ENCODE peak calls at places on chromosome 13, in seven cellular contexts. One of them, this sample, is unnamed.
A peak's percentile ranks its signal among the peaks of the same experiment; 100 is the strongest.

GRCh38 chr13:53151692-53152421 is 123.2 kb downstream of the OLFM4 start:
- DNase-seq in thoracic aorta: no peak
- DNase-seq in HFF-Myc: no peak
- DNase-seq in lower leg skin: no peak
- DNase-seq in ascending aorta: no peak
- DNase-seq in RWPE1: peak; percentile 3
- DNase-seq in heart left ventricle: no peak
- DNase-seq in this sample: no peak

GRCh38 chr13:66704110-66704509 is 526.0 kb downstream of the PCDH9 start:
- DNase-seq in thoracic aorta: no peak
- DNase-seq in HFF-Myc: no peak
- DNase-seq in lower leg skin: no peak
- DNase-seq in ascending aorta: no peak
- DNase-seq in RWPE1: no peak
- DNase-seq in heart left ventricle: no peak
- DNase-seq in this sample: no peak

GRCh38 chr13:34570954-34571353 is 371.1 kb upstream of the NBEA start:
- DNase-seq in thoracic aorta: no peak
- DNase-seq in HFF-Myc: no peak
- DNase-seq in lower leg skin: no peak
- DNase-seq in ascending aorta: no peak
- DNase-seq in RWPE1: no peak
- DNase-seq in heart left ventricle: no peak
- DNase-seq in this sample: no peak

GRCh38 chr13:93881418-93881817 is 598.1 kb downstream of the DCT start:
- DNase-seq in thoracic aorta: no peak
- DNase-seq in HFF-Myc: no peak
- DNase-seq in lower leg skin: no peak
- DNase-seq in ascending aorta: no peak
- DNase-seq in RWPE1: no peak
- DNase-seq in heart left ventricle: no peak
- DNase-seq in this sample: no peak

GRCh38 chr13:45602183-45602582 is 13.4 kb downstream of the ERICH6B start:
- DNase-seq in thoracic aorta: no peak
- DNase-seq in HFF-Myc: no peak
- DNase-seq in lower leg skin: peak; percentile 21
- DNase-seq in ascending aorta: no peak
- DNase-seq in RWPE1: no peak
- DNase-seq in heart left ventricle: no peak
- DNase-seq in this sample: no peak

GRCh38 chr13:31614704-31615103 is 124.6 kb upstream of the RXFP2 start:
- DNase-seq in thoracic aorta: no peak
- DNase-seq in HFF-Myc: no peak
- DNase-seq in lower leg skin: no peak
- DNase-seq in ascending aorta: no peak
- DNase-seq in RWPE1: no peak
- DNase-seq in heart left ventricle: no peak
- DNase-seq in this sample: no peak

GRCh38 chr13:88744289-88744688 is 1073.1 kb downstream of the SLITRK5 start:
- DNase-seq in thoracic aorta: no peak
- DNase-seq in HFF-Myc: no peak
- DNase-seq in lower leg skin: no peak
- DNase-seq in ascending aorta: no peak
- DNase-seq in RWPE1: no peak
- DNase-seq in heart left ventricle: no peak
- DNase-seq in this sample: no peak

GRCh38 chr13:84994582-84994981 is 804.6 kb downstream of the SLITRK6 start:
- DNase-seq in thoracic aorta: no peak
- DNase-seq in HFF-Myc: no peak
- DNase-seq in lower leg skin: no peak
- DNase-seq in ascending aorta: no peak
- DNase-seq in RWPE1: no peak
- DNase-seq in heart left ventricle: no peak
- DNase-seq in this sample: no peak

GRCh38 chr13:20127563-20128458 is 33.0 kb downstream of the GJA3 start:
- DNase-seq in thoracic aorta: no peak
- DNase-seq in HFF-Myc: no peak
- DNase-seq in lower leg skin: peak; percentile 92
- DNase-seq in ascending aorta: peak; percentile 83
- DNase-seq in RWPE1: no peak
- DNase-seq in heart left ventricle: peak; percentile 88
- DNase-seq in this sample: peak; percentile 41

GRCh38 chr13:89923052-89923451 is 1424.4 kb upstream of the MIR17HG start:
- DNase-seq in thoracic aorta: no peak
- DNase-seq in HFF-Myc: no peak
- DNase-seq in lower leg skin: no peak
- DNase-seq in ascending aorta: no peak
- DNase-seq in RWPE1: no peak
- DNase-seq in heart left ventricle: no peak
- DNase-seq in this sample: no peak

GRCh38 chr13:96994030-96994848 is at the start of gene OXGR1:
- DNase-seq in thoracic aorta: no peak
- DNase-seq in HFF-Myc: no peak
- DNase-seq in lower leg skin: no peak
- DNase-seq in ascending aorta: no peak
- DNase-seq in RWPE1: peak; percentile 6
- DNase-seq in heart left ventricle: no peak
- DNase-seq in this sample: no peak

GRCh38 chr13:75402787-75403186 is 79.2 kb downstream of the TBC1D4 start:
- DNase-seq in thoracic aorta: no peak
- DNase-seq in HFF-Myc: no peak
- DNase-seq in lower leg skin: no peak
- DNase-seq in ascending aorta: no peak
- DNase-seq in RWPE1: no peak
- DNase-seq in heart left ventricle: peak; percentile 63
- DNase-seq in this sample: no peak

GRCh38 chr13:93539914-93540313 is 313.3 kb downstream of the GPC6 start:
- DNase-seq in thoracic aorta: no peak
- DNase-seq in HFF-Myc: no peak
- DNase-seq in lower leg skin: no peak
- DNase-seq in ascending aorta: no peak
- DNase-seq in RWPE1: no peak
- DNase-seq in heart left ventricle: no peak
- DNase-seq in this sample: no peak

GRCh38 chr13:77172650-77173049 is 145.7 kb upstream of the FBXL3 start:
- DNase-seq in thoracic aorta: no peak
- DNase-seq in HFF-Myc: no peak
- DNase-seq in lower leg skin: no peak
- DNase-seq in ascending aorta: no peak
- DNase-seq in RWPE1: no peak
- DNase-seq in heart left ventricle: no peak
- DNase-seq in this sample: no peak

GRCh38 chr13:66076417-66076816 is 1153.7 kb downstream of the PCDH9 start:
- DNase-seq in thoracic aorta: no peak
- DNase-seq in HFF-Myc: no peak
- DNase-seq in lower leg skin: no peak
- DNase-seq in ascending aorta: no peak
- DNase-seq in RWPE1: no peak
- DNase-seq in heart left ventricle: no peak
- DNase-seq in this sample: no peak

GRCh38 chr13:66508153-66508909 is 721.8 kb downstream of the PCDH9 start:
- DNase-seq in thoracic aorta: no peak
- DNase-seq in HFF-Myc: no peak
- DNase-seq in lower leg skin: no peak
- DNase-seq in ascending aorta: no peak
- DNase-seq in RWPE1: no peak
- DNase-seq in heart left ventricle: no peak
- DNase-seq in this sample: no peak

GRCh38 chr13:20980420-20980819 is 77.9 kb upstream of the XPO4 start:
- DNase-seq in thoracic aorta: no peak
- DNase-seq in HFF-Myc: no peak
- DNase-seq in lower leg skin: no peak
- DNase-seq in ascending aorta: no peak
- DNase-seq in RWPE1: no peak
- DNase-seq in heart left ventricle: no peak
- DNase-seq in this sample: no peak

GRCh38 chr13:112711528-112712265 is 21.9 kb downstream of the ATP11A start:
- DNase-seq in thoracic aorta: peak; percentile 74
- DNase-seq in HFF-Myc: peak; percentile 91
- DNase-seq in lower leg skin: peak; percentile 95
- DNase-seq in ascending aorta: peak; percentile 92
- DNase-seq in RWPE1: peak; percentile 99
- DNase-seq in heart left ventricle: no peak
- DNase-seq in this sample: peak; percentile 96

GRCh38 chr13:110128546-110128945 is 178.4 kb downstream of the COL4A1 start:
- DNase-seq in thoracic aorta: no peak
- DNase-seq in HFF-Myc: no peak
- DNase-seq in lower leg skin: no peak
- DNase-seq in ascending aorta: no peak
- DNase-seq in RWPE1: no peak
- DNase-seq in heart left ventricle: no peak
- DNase-seq in this sample: no peak

GRCh38 chr13:56869671-56870070 is 271.0 kb upstream of the PRR20A start:
- DNase-seq in thoracic aorta: no peak
- DNase-seq in HFF-Myc: no peak
- DNase-seq in lower leg skin: no peak
- DNase-seq in ascending aorta: no peak
- DNase-seq in RWPE1: no peak
- DNase-seq in heart left ventricle: no peak
- DNase-seq in this sample: no peak

GRCh38 chr13:40637644-40638043 is 28.8 kb downstream of the FOXO1 start:
- DNase-seq in thoracic aorta: no peak
- DNase-seq in HFF-Myc: no peak
- DNase-seq in lower leg skin: no peak
- DNase-seq in ascending aorta: no peak
- DNase-seq in RWPE1: no peak
- DNase-seq in heart left ventricle: no peak
- DNase-seq in this sample: no peak

GRCh38 chr13:27962982-27963381 is 6.1 kb downstream of the CDX2 start:
- DNase-seq in thoracic aorta: no peak
- DNase-seq in HFF-Myc: no peak
- DNase-seq in lower leg skin: peak; percentile 80
- DNase-seq in ascending aorta: no peak
- DNase-seq in RWPE1: no peak
- DNase-seq in heart left ventricle: no peak
- DNase-seq in this sample: no peak

GRCh38 chr13:83515267-83515666 is 367.0 kb downstream of the SLITRK1 start:
- DNase-seq in thoracic aorta: no peak
- DNase-seq in HFF-Myc: no peak
- DNase-seq in lower leg skin: no peak
- DNase-seq in ascending aorta: no peak
- DNase-seq in RWPE1: peak; percentile 23
- DNase-seq in heart left ventricle: no peak
- DNase-seq in this sample: peak; percentile 47

GRCh38 chr13:109331898-109332297 is 454.5 kb downstream of the IRS2 start:
- DNase-seq in thoracic aorta: no peak
- DNase-seq in HFF-Myc: peak; percentile 72
- DNase-seq in lower leg skin: no peak
- DNase-seq in ascending aorta: no peak
- DNase-seq in RWPE1: no peak
- DNase-seq in heart left ventricle: no peak
- DNase-seq in this sample: peak; percentile 24

GRCh38 chr13:99798756-99799155 is 172.8 kb downstream of the ZIC5 start:
- DNase-seq in thoracic aorta: no peak
- DNase-seq in HFF-Myc: no peak
- DNase-seq in lower leg skin: no peak
- DNase-seq in ascending aorta: no peak
- DNase-seq in RWPE1: no peak
- DNase-seq in heart left ventricle: no peak
- DNase-seq in this sample: no peak
- TF ChIP-seq CTCF in thoracic aorta: no peak
- TF ChIP-seq CTCF in HFF-Myc: no peak
- TF ChIP-seq CTCF in lower leg skin: no peak
- TF ChIP-seq CTCF in ascending aorta: no peak
- TF ChIP-seq CTCF in RWPE1: no peak
- TF ChIP-seq CTCF in heart left ventricle: no peak
- TF ChIP-seq CTCF in this sample: no peak

GRCh38 chr13:78806457-78806856 is 147.5 kb upstream of the OBI1 start:
- DNase-seq in thoracic aorta: no peak
- DNase-seq in HFF-Myc: no peak
- DNase-seq in lower leg skin: no peak
- DNase-seq in ascending aorta: no peak
- DNase-seq in RWPE1: no peak
- DNase-seq in heart left ventricle: no peak
- DNase-seq in this sample: no peak
- TF ChIP-seq CTCF in thoracic aorta: no peak
- TF ChIP-seq CTCF in HFF-Myc: no peak
- TF ChIP-seq CTCF in lower leg skin: no peak
- TF ChIP-seq CTCF in ascending aorta: no peak
- TF ChIP-seq CTCF in RWPE1: peak; percentile 23
- TF ChIP-seq CTCF in heart left ventricle: no peak
- TF ChIP-seq CTCF in this sample: peak; percentile 32

DNA sequence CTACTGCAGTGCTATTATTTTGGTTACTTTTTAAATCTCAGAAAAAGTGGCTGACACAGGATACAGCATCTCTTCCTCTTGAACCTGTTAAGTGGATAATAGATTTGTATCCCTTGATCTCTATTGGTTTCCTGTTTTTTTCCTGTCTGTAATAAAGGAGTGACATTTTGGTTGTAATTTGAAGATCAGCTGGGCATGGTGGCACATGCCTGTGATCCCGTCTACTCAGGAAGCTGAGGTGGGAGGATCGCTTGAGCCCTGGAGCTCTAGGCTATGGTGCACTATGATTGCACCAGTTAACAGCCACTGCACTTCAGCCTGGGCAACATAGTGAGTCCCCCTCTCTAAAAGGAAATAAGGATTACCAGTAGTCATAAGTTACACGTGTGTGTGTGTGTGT is 46.8 kb downstream of the METTL21C start:
- DNase-seq in thoracic aorta: no peak
- DNase-seq in HFF-Myc: no peak
- DNase-seq in lower leg skin: no peak
- DNase-seq in ascending aorta: no peak
- DNase-seq in RWPE1: no peak
- DNase-seq in heart left ventricle: no peak
- DNase-seq in this sample: peak; percentile 22
- TF ChIP-seq CTCF in thoracic aorta: no peak
- TF ChIP-seq CTCF in HFF-Myc: no peak
- TF ChIP-seq CTCF in lower leg skin: no peak
- TF ChIP-seq CTCF in ascending aorta: no peak
- TF ChIP-seq CTCF in RWPE1: no peak
- TF ChIP-seq CTCF in heart left ventricle: no peak
- TF ChIP-seq CTCF in this sample: no peak

DNA sequence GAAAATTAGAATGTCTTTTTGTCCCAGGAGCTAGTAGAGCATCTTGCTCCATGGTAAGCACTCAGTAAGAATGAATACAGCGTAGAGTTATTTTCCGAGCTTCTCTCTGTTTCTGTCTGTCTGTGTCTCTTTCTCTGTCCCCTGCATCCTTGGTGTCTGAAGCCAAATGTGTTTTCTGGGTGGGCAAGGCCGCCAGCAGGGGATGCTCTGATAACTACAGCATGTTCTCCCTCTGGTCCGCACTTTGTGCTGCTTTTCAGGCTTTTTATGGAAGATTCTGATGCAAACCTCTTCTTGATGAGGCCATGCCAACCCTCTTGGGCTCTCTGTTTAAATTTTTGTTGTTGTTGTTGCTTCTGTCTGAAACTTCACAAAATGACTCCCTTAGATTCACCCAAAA is 142.8 kb upstream of the UBL3 start:
- DNase-seq in thoracic aorta: no peak
- DNase-seq in HFF-Myc: no peak
- DNase-seq in lower leg skin: no peak
- DNase-seq in ascending aorta: no peak
- DNase-seq in RWPE1: no peak
- DNase-seq in heart left ventricle: no peak
- DNase-seq in this sample: no peak
- TF ChIP-seq CTCF in thoracic aorta: no peak
- TF ChIP-seq CTCF in HFF-Myc: peak; percentile 17
- TF ChIP-seq CTCF in lower leg skin: no peak
- TF ChIP-seq CTCF in ascending aorta: no peak
- TF ChIP-seq CTCF in RWPE1: no peak
- TF ChIP-seq CTCF in heart left ventricle: no peak
- TF ChIP-seq CTCF in this sample: no peak

This sample was measured in foreskin keratinocyte.